ENCODE peak calls at places on chromosome 21, in nine cellular contexts. S is GM20000; F is CD4-positive, alpha-beta memory T cell; V is T-helper 2 cell; A is stimulated activated CD8-positive, alpha-beta memory T cell treated with anti-CD3 and anti-CD28 coated beads, Interleukin-12 subunit alpha, Interleukin-12 subunit beta, amount 100 ng/mL, for 1 hour; O is MV-4-11; J is kidney epithelial cell; W is AG04450; Z is activated naive CD8-positive, alpha-beta T cell treated with anti-CD3 and anti-CD28 coated beads for 36 hours. N is an unnamed sample.

GRCh38 chr21:35923971-35924370 is 136.4 kb downstream of the SETD4 start:
- DNase-seq in V (no peak), W (no peak), S (no peak), A (no peak), Z (no peak), F (no peak), O (no peak), J (no peak), N (no peak)

GRCh38 chr21:42570841-42571387 is 57.3 kb downstream of the SLC37A1 start:
- DNase-seq in F (no peak), A (no peak), S (no peak), O (no peak), J (peak; percentile 28), W (no peak), V (no peak), Z (no peak), N (peak; percentile 38)

GRCh38 chr21:14318598-14318997 is 64.3 kb downstream of the HSPA13 start:
- DNase-seq in J (no peak), W (no peak), Z (no peak), F (no peak), S (no peak), V (no peak), A (no peak), O (peak; percentile 65), N (no peak)

GRCh38 chr21:32382108-32382601 is 10.7 kb downstream of the URB1 start:
- DNase-seq in F (no peak), A (no peak), V (no peak), O (no peak), J (no peak), W (no peak), Z (no peak), S (no peak), N (no peak)

GRCh38 chr21:16568661-16569060 is 838.9 kb downstream of the USP25 start:
- DNase-seq in F (no peak), O (no peak), S (no peak), Z (no peak), V (no peak), J (no peak), A (no peak), W (no peak), N (no peak)

GRCh38 chr21:44820851-44821250 is 3.0 kb upstream of the SUMO3 start:
- DNase-seq in W (no peak), O (no peak), V (no peak), J (no peak), F (no peak), S (no peak), Z (no peak), A (no peak), N (no peak)

GRCh38 chr21:41933259-41934079 is 20.3 kb downstream of the C2CD2 start:
- DNase-seq in Z (no peak), V (no peak), S (no peak), F (no peak), W (no peak), O (no peak), A (no peak), J (no peak), N (no peak)

GRCh38 chr21:41642399-41642798 is 124.5 kb downstream of the RIPK4 start:
- DNase-seq in V (no peak), A (no peak), Z (no peak), O (no peak), F (no peak), W (no peak), J (no peak), S (no peak), N (no peak)

GRCh38 chr21:39088831-39089380 is 94.3 kb downstream of the PSMG1 start:
- DNase-seq in O (peak; percentile 51), A (no peak), S (no peak), Z (no peak), J (no peak), V (no peak), W (no peak), F (no peak), N (peak; percentile 84)

GRCh38 chr21:35840197-35840799 is 220.0 kb downstream of the SETD4 start:
- DNase-seq in Z (peak; percentile 25), J (peak; percentile 50), O (peak; percentile 77), V (peak; percentile 20), F (peak; percentile 44), S (peak; percentile 36), W (peak; percentile 69), A (peak; percentile 20), N (no peak)

GRCh38 chr21:44517175-44517899 is 22.7 kb downstream of the KRTAP10-1 start:
- DNase-seq in V (no peak), O (no peak), W (no peak), F (no peak), A (no peak), J (no peak), Z (peak; percentile 33), S (no peak), N (no peak)

GRCh38 chr21:29316029-29316742 is 17.5 kb downstream of the BACH1 start:
- DNase-seq in J (no peak), Z (no peak), O (no peak), A (no peak), F (no peak), W (no peak), S (no peak), V (no peak), N (no peak)

GRCh38 chr21:45098867-45099266 is 24.5 kb downstream of the ADARB1 start:
- DNase-seq in J (no peak), S (peak; percentile 66), A (no peak), O (peak; percentile 41), V (no peak), F (no peak), Z (no peak), W (no peak), N (no peak)

GRCh38 chr21:42649122-42650032 is 4.0 kb upstream of the PDE9A start:
- DNase-seq in Z (no peak), J (no peak), O (no peak), A (no peak), W (no peak), S (no peak), F (no peak), V (no peak), N (peak; percentile 39)

GRCh38 chr21:41683815-41684214 is 83.0 kb downstream of the RIPK4 start:
- DNase-seq in S (no peak), W (no peak), V (no peak), Z (no peak), A (no peak), O (no peak), J (no peak), F (no peak), N (peak; percentile 37)

GRCh38 chr21:43835061-43835460 is 30.0 kb upstream of the AGPAT3 start:
- DNase-seq in W (no peak), O (peak; percentile 32), A (no peak), Z (no peak), F (no peak), S (peak; percentile 13), V (no peak), J (no peak), N (no peak)

GRCh38 chr21:36776981-36777617 is 78.2 kb downstream of the SIM2 start:
- DNase-seq in V (no peak), Z (no peak), F (no peak), J (no peak), O (no peak), W (no peak), S (no peak), A (no peak), N (no peak)

GRCh38 chr21:32414579-32415358 is 2.3 kb downstream of the EVA1C start:
- DNase-seq in J (no peak), F (no peak), V (no peak), W (no peak), A (no peak), Z (no peak), O (no peak), S (no peak), N (no peak)

GRCh38 chr21:43597052-43597451 is 62.2 kb downstream of the HSF2BP start:
- DNase-seq in Z (no peak), F (no peak), J (peak; percentile 80), V (no peak), O (no peak), S (no peak), A (no peak), W (no peak), N (no peak)

GRCh38 chr21:33116669-33117267 is 46.8 kb downstream of the OLIG1 start:
- DNase-seq in W (no peak), A (no peak), V (no peak), J (no peak), F (no peak), S (no peak), O (no peak), Z (no peak), N (peak; percentile 17)

GRCh38 chr21:45855248-45855801 is 126.2 kb upstream of the COL6A1 start:
- DNase-seq in J (no peak), V (no peak), F (no peak), W (no peak), O (no peak), Z (no peak), S (no peak), A (no peak), N (peak; percentile 39)

GRCh38 chr21:34609244-34609950 is 5.5 kb downstream of the RCAN1 start:
- DNase-seq in Z (no peak), W (no peak), J (no peak), A (no peak), O (no peak), V (no peak), S (no peak), F (no peak), N (no peak)

GRCh38 chr21:45555557-45556301 is 13.5 kb upstream of the SLC19A1 start:
- DNase-seq in W (peak; percentile 44), F (peak; percentile 39), J (no peak), S (peak; percentile 85), Z (peak; percentile 49), A (no peak), O (peak; percentile 66), V (no peak), N (peak; percentile 89)

GRCh38 chr21:43355925-43356289 is 71.0 kb downstream of the SIK1 start:
- DNase-seq in W (no peak), S (peak; percentile 65), V (no peak), Z (peak; percentile 30), O (no peak), A (no peak), J (no peak), F (no peak), N (no peak)

GRCh38 chr21:26719750-26720149 is 125.5 kb downstream of the ADAMTS1 start:
- DNase-seq in O (no peak), Z (no peak), J (no peak), W (no peak), A (no peak), F (no peak), V (no peak), S (no peak), N (no peak)

GRCh38 chr21:41366522-41367151 is 4.8 kb downstream of the MX2 start:
- DNase-seq in V (no peak), F (no peak), W (peak; percentile 6), S (peak; percentile 69), Z (no peak), J (peak; percentile 26), O (peak; percentile 96), A (no peak), N (peak; percentile 77)

GRCh38 chr21:15703932-15704331 is 25.9 kb upstream of the USP25 start:
- DNase-seq in Z (no peak), F (no peak), O (no peak), S (no peak), W (no peak), J (no peak), A (no peak), V (no peak), N (no peak)

GRCh38 chr21:14548751-14549150 is 2.6 kb upstream of the SAMSN1 start:
- DNase-seq in S (no peak), J (no peak), O (peak; percentile 80), Z (no peak), F (no peak), W (no peak), A (no peak), V (no peak), N (no peak)

GRCh38 chr21:19557046-19557445 is 1153.5 kb upstream of the TMPRSS15 start:
- DNase-seq in S (no peak), V (no peak), J (no peak), O (no peak), F (no peak), A (no peak), W (no peak), Z (no peak), N (no peak)

GRCh38 chr21:26965567-26966359 is 1.1 kb downstream of the ADAMTS5 start:
- DNase-seq in Z (no peak), F (no peak), J (no peak), S (peak; percentile 25), O (no peak), A (no peak), V (no peak), W (no peak), N (peak; percentile 48)

GRCh38 chr21:32136546-32136945 is 142.3 kb downstream of the MIS18A start:
- DNase-seq in F (no peak), Z (no peak), S (no peak), A (no peak), J (no peak), V (no peak), W (no peak), O (no peak), N (no peak)

N was measured in aorta.